ENCODE peak calls at places on chromosome X, in five cellular contexts. One of them, this sample, is unnamed.
A peak's percentile ranks its signal among the peaks of the same experiment; 100 is the strongest.

GRCh38 chrX:109199726-109200125 is 282.2 kb downstream of the GUCY2F start:
- DNase-seq in GM23248: peak; percentile 70
- DNase-seq in K562: no peak
- DNase-seq in NCI-H2107: no peak
- DNase-seq in AG08395: no peak
- DNase-seq in this sample: peak; percentile 17

GRCh38 chrX:1453951-1454785 is 1.5 kb upstream of the ASMTL start:
- DNase-seq in GM23248: peak; percentile 83
- DNase-seq in K562: peak; percentile 68
- DNase-seq in NCI-H2107: no peak
- DNase-seq in AG08395: peak; percentile 69
- DNase-seq in this sample: peak; percentile 71

GRCh38 chrX:37685452-37686347 is at the start of gene XK:
- DNase-seq in GM23248: peak; percentile 28
- DNase-seq in K562: peak; percentile 76
- DNase-seq in NCI-H2107: peak; percentile 5
- DNase-seq in AG08395: no peak
- DNase-seq in this sample: peak; percentile 14

GRCh38 chrX:34300871-34301270 is 168.8 kb upstream of the FAM47A start:
- DNase-seq in GM23248: peak; percentile 28
- DNase-seq in K562: peak; percentile 11
- DNase-seq in NCI-H2107: no peak
- DNase-seq in AG08395: peak; percentile 4
- DNase-seq in this sample: peak; percentile 70

GRCh38 chrX:128929281-128930057 is 593.8 kb downstream of the SMARCA1 start:
- DNase-seq in GM23248: no peak
- DNase-seq in K562: no peak
- DNase-seq in NCI-H2107: no peak
- DNase-seq in AG08395: no peak
- DNase-seq in this sample: no peak

GRCh38 chrX:67619253-67619652 is 75.4 kb downstream of the AR start:
- DNase-seq in GM23248: peak; percentile 84
- DNase-seq in K562: no peak
- DNase-seq in NCI-H2107: no peak
- DNase-seq in AG08395: peak; percentile 21
- DNase-seq in this sample: peak; percentile 86

GRCh38 chrX:30060718-30061117 is 154.6 kb upstream of the MAGEB2 start:
- DNase-seq in GM23248: peak; percentile 16
- DNase-seq in K562: no peak
- DNase-seq in NCI-H2107: no peak
- DNase-seq in AG08395: no peak
- DNase-seq in this sample: peak; percentile 27

GRCh38 chrX:77899081-77899828 is at the start of gene COX7B:
- DNase-seq in GM23248: peak; percentile 94
- DNase-seq in K562: peak; percentile 56
- DNase-seq in NCI-H2107: peak; percentile 90
- DNase-seq in AG08395: peak; percentile 65
- DNase-seq in this sample: peak; percentile 94

GRCh38 chrX:108068121-108068520 is 23.2 kb downstream of the PSMD10 start:
- DNase-seq in GM23248: no peak
- DNase-seq in K562: no peak
- DNase-seq in NCI-H2107: no peak
- DNase-seq in AG08395: no peak
- DNase-seq in this sample: no peak

GRCh38 chrX:119008122-119008744 is 33.8 kb downstream of the LONRF3 start:
- DNase-seq in GM23248: peak; percentile 46
- DNase-seq in K562: peak; percentile 40
- DNase-seq in NCI-H2107: no peak
- DNase-seq in AG08395: peak; percentile 72
- DNase-seq in this sample: peak; percentile 30

GRCh38 chrX:68894513-68895338 is 65.9 kb downstream of the EFNB1 start:
- DNase-seq in GM23248: peak; percentile 61
- DNase-seq in K562: no peak
- DNase-seq in NCI-H2107: no peak
- DNase-seq in AG08395: peak; percentile 37
- DNase-seq in this sample: peak; percentile 46

GRCh38 chrX:45056428-45057145 is 144.1 kb downstream of the DIPK2B start:
- DNase-seq in GM23248: peak; percentile 9
- DNase-seq in K562: no peak
- DNase-seq in NCI-H2107: no peak
- DNase-seq in AG08395: peak; percentile 17
- DNase-seq in this sample: peak; percentile 12

GRCh38 chrX:102669526-102669925 is 18.2 kb downstream of the GPRASP1 start:
- DNase-seq in GM23248: no peak
- DNase-seq in K562: no peak
- DNase-seq in NCI-H2107: no peak
- DNase-seq in AG08395: no peak
- DNase-seq in this sample: no peak

GRCh38 chrX:1451676-1452496 is 823 bp downstream of the ASMTL start:
- DNase-seq in GM23248: no peak
- DNase-seq in K562: no peak
- DNase-seq in NCI-H2107: no peak
- DNase-seq in AG08395: no peak
- DNase-seq in this sample: no peak

GRCh38 chrX:153226344-153227190 is 47.5 kb downstream of the MAGEA1 start:
- DNase-seq in GM23248: peak; percentile 58
- DNase-seq in K562: peak; percentile 94
- DNase-seq in NCI-H2107: no peak
- DNase-seq in AG08395: peak; percentile 10
- DNase-seq in this sample: peak; percentile 88

GRCh38 chrX:46294234-46294633 is 251.0 kb downstream of the ZNF674 start:
- DNase-seq in GM23248: peak; percentile 35
- DNase-seq in K562: no peak
- DNase-seq in NCI-H2107: no peak
- DNase-seq in AG08395: peak; percentile 43
- DNase-seq in this sample: peak; percentile 36

GRCh38 chrX:19863237-19864223 is 23.9 kb downstream of the SH3KBP1 start:
- DNase-seq in GM23248: peak; percentile 55
- DNase-seq in K562: no peak
- DNase-seq in NCI-H2107: no peak
- DNase-seq in AG08395: no peak
- DNase-seq in this sample: peak; percentile 50

GRCh38 chrX:10231461-10231860 is 74.7 kb downstream of the CLCN4 start:
- DNase-seq in GM23248: no peak
- DNase-seq in K562: no peak
- DNase-seq in NCI-H2107: no peak
- DNase-seq in AG08395: no peak
- DNase-seq in this sample: no peak

GRCh38 chrX:43881410-43882293 is 598 bp downstream of the MAOB start:
- DNase-seq in GM23248: peak; percentile 9
- DNase-seq in K562: no peak
- DNase-seq in NCI-H2107: no peak
- DNase-seq in AG08395: no peak
- DNase-seq in this sample: no peak

GRCh38 chrX:46730765-46731164 is 28.2 kb downstream of the SLC9A7 start:
- DNase-seq in GM23248: no peak
- DNase-seq in K562: no peak
- DNase-seq in NCI-H2107: no peak
- DNase-seq in AG08395: no peak
- DNase-seq in this sample: no peak

GRCh38 chrX:123525131-123525725 is 207.6 kb downstream of the THOC2 start:
- DNase-seq in GM23248: peak; percentile 50
- DNase-seq in K562: no peak
- DNase-seq in NCI-H2107: no peak
- DNase-seq in AG08395: no peak
- DNase-seq in this sample: no peak

GRCh38 chrX:121146059-121146628 is 98.7 kb downstream of the GLUD2 start:
- DNase-seq in GM23248: peak; percentile 22
- DNase-seq in K562: no peak
- DNase-seq in NCI-H2107: no peak
- DNase-seq in AG08395: no peak
- DNase-seq in this sample: peak; percentile 44

GRCh38 chrX:65463550-65463949 is 71.0 kb downstream of the LAS1L start:
- DNase-seq in GM23248: peak; percentile 55
- DNase-seq in K562: no peak
- DNase-seq in NCI-H2107: no peak
- DNase-seq in AG08395: peak; percentile 15
- DNase-seq in this sample: peak; percentile 15

GRCh38 chrX:19064175-19064574 is 58.1 kb downstream of the ADGRG2 start:
- DNase-seq in GM23248: no peak
- DNase-seq in K562: no peak
- DNase-seq in NCI-H2107: no peak
- DNase-seq in AG08395: no peak
- DNase-seq in this sample: peak; percentile 53

GRCh38 chrX:155870958-155871357 is 10.2 kb upstream of the VAMP7 start:
- DNase-seq in GM23248: no peak
- DNase-seq in K562: no peak
- DNase-seq in NCI-H2107: no peak
- DNase-seq in AG08395: no peak
- DNase-seq in this sample: no peak

GRCh38 chrX:23902419-23902818 is 5.3 kb downstream of the APOO start:
- DNase-seq in GM23248: peak; percentile 72
- DNase-seq in K562: peak; percentile 11
- DNase-seq in NCI-H2107: peak; percentile 11
- DNase-seq in AG08395: peak; percentile 60
- DNase-seq in this sample: peak; percentile 70